ENCODE peak calls at places on chromosomes 2 and 18, in four cellular contexts. W, P, G and I are unnamed samples.

GRCh38 chr2:25042321-25043240 is 705 bp downstream of the EFR3B start:
- DNase-seq in W (peak; percentile 73), G (no peak), P (peak; percentile 21), I (no peak)

GRCh38 chr2:234677758-234678538 is 181.1 kb upstream of the ARL4C start:
- DNase-seq in G (no peak), W (no peak), P (no peak), I (no peak)

GRCh38 chr2:48107326-48107925 is 201.1 kb upstream of the FBXO11 start:
- DNase-seq in P (no peak), G (no peak), W (no peak), I (no peak)

GRCh38 chr2:241680044-241680443 is 6.6 kb downstream of the DTYMK start:
- DNase-seq in W (no peak), G (no peak), P (no peak), I (no peak)

GRCh38 chr18:48264508-48264907 is 144.7 kb downstream of the ZBTB7C start:
- DNase-seq in G (no peak), W (no peak), P (no peak), I (no peak)

GRCh38 chr2:46540496-46541342 is 61.4 kb downstream of the TMEM247 start:
- DNase-seq in W (no peak), P (no peak), G (peak; percentile 28), I (no peak)

GRCh38 chr18:26185267-26185666 is 41.0 kb upstream of the TAF4B start:
- DNase-seq in P (no peak), W (no peak), G (no peak), I (no peak)

GRCh38 chr18:63233334-63233733 is 86.2 kb downstream of the BCL2 start:
- DNase-seq in P (no peak), W (no peak), G (no peak), I (no peak)

GRCh38 chr2:218822622-218823021 is 9.0 kb downstream of the PRKAG3 start:
- DNase-seq in P (no peak), W (peak; percentile 40), G (no peak), I (no peak)

GRCh38 chr2:53740170-53740569 is 27.4 kb upstream of the CHAC2 start:
- DNase-seq in G (no peak), W (peak; percentile 13), P (no peak), I (no peak)
- TF ChIP-seq CTCF in G (peak; percentile 36), W (peak; percentile 49), P (no peak), I (no peak)

DNA sequence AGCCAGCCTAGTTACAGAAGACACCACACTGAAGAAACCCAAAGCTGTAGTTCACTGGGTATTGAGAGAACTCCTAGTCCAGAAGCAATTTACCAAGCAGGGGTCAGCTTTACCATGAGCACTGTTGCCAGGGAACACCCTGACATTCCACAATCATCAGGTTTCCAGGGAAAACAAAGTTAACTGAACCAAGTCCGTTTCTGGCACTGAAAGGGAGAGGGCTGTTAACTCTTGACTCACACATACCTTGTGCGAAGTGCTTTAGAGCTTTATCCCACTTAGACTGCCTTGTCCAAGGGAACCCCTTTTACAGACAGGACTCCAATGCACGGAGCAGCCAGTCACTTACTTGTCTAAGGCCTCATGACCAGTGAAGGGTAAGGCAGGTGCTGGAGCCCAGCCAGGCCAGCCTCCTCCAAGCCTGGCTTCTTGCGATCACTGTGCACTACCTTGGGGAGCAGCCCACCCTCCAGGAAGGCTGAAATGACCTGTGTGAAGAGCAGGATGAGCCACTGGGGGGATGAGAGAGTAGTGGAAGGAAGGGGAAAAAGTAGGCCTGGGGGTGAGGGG is 53.9 kb downstream of the REEP1 start:
- DNase-seq in G (no peak), P (no peak), W (no peak), I (no peak)
- TF ChIP-seq CTCF in G (no peak), P (no peak), W (no peak), I (no peak)

DNA sequence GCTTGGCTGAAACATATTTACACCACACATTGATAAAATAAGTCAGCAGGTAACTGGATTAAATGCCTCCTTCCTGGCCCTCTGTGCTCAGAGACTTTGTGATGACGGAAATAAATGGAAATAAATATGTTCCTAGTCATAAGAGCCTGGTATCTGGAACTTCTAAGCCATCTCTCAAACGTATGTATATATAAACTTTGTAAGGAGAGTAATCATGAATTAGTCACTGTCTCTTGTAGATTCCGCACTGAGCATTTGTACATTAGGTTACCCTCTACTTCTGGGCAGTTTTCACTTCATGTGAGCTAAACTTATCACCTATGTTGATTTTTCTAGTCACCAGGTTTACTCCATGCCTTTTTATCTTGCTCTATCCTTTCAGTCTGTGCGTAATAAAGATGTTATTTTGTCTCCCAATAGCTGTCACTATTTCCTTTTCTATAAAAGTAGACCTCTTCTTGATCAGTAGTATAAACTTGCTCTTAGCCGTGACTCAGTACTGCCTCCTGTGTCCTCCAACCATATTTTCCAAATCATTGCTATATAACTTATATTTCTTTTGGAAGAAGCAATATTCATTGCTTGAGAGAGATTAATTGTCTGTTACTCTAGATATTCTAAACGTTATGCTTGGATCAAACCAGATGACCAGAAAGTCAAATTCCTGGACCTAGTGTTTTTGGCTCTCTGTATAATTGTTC is 53.2 kb downstream of the FEZ2 start:
- DNase-seq in G (no peak), P (no peak), W (no peak), I (no peak)
- TF ChIP-seq CTCF in G (no peak), P (peak; percentile 26), W (peak; percentile 26), I (no peak)

DNA sequence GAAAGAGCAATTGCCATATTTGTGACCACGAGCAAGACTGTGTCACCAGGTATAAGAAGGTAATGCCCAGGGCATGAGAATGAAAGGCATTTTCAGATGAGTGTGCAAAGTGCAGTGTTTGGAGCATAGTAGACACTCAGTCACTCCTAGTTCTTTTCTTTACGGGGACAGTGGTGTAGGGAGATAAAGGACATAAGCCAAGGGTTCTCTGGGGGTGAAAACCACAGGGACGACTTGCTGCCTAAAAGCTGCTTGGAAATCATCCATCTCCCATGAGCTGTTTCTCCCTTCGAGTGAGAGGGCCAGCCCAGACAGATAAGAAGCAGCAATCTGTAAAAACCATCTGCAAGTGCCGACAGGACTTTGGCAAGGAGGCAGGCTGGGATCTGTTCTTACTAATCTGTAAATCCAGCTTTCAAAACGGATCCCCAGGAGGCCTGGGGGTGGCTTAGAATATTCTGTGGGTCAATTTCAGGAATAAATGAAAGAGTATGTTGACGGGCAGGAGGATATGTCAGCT is 221.6 kb downstream of the LPIN1 start:
- DNase-seq in P (no peak), W (peak; percentile 23), G (no peak), I (no peak)
- TF ChIP-seq CTCF in P (no peak), W (no peak), G (no peak), I (no peak)